ENCODE peak calls at places on chromosomes 4 and X, in four cellular contexts. N is pons, I is HT1080, G is SK-N-SH. S is an unnamed sample.

GRCh38 chr4:40305329-40306193 is 29.6 kb upstream of the CHRNA9 start:
- DNase-seq in N (no peak), I (no peak), G (no peak), S (no peak)

GRCh38 chr4:4606321-4606720 is 64.5 kb upstream of the STX18 start:
- DNase-seq in N (no peak), I (peak), G (no peak), S (no peak)

GRCh38 chr4:64883087-64883926 is 474.1 kb upstream of the TECRL start:
- DNase-seq in N (no peak), I (no peak), G (no peak), S (no peak)

GRCh38 chr4:29861307-29861706 is 858.9 kb upstream of the PCDH7 start:
- DNase-seq in N (no peak), I (no peak), G (no peak), S (no peak)

GRCh38 chr4:182897601-182898478 is 19.3 kb downstream of the DCTD start:
- DNase-seq in N (no peak), I (no peak), G (no peak), S (no peak)

GRCh38 chr4:13891544-13891939 is 264.0 kb upstream of the BOD1L1 start:
- DNase-seq in N (no peak), I (no peak), G (no peak), S (no peak)

GRCh38 chr4:147839651-147840050 is 107.8 kb downstream of the ARHGAP10 start:
- DNase-seq in N (no peak), I (no peak), G (no peak), S (no peak)

GRCh38 chrX:48883729-48884128 is 13.8 kb downstream of the TIMM17B start:
- DNase-seq in N (no peak), I (no peak), G (peak), S (no peak)

GRCh38 chr4:154559141-154559841 is 3.5 kb upstream of the FGB start:
- DNase-seq in N (peak), I (peak), G (peak), S (peak)

GRCh38 chr4:41215155-41215554 is 813 bp upstream of the APBB2 start:
- DNase-seq in N (no peak), I (no peak), G (peak), S (no peak)

GRCh38 chr4:184816962-184817361 is 8.8 kb downstream of the ACSL1 start:
- DNase-seq in N (no peak), I (no peak), G (no peak), S (no peak)

GRCh38 chr4:123291329-123291728 is 105.3 kb upstream of the SPRY1 start:
- DNase-seq in N (no peak), I (no peak), G (no peak), S (no peak)

GRCh38 chrX:19030805-19031204 is 46.9 kb upstream of the PHKA2 start:
- DNase-seq in N (no peak), I (no peak), G (no peak), S (no peak)

GRCh38 chrX:38923451-38923969 is 122.3 kb downstream of the MID1IP1 start:
- DNase-seq in N (no peak), I (no peak), G (no peak), S (no peak)

GRCh38 chrX:31314921-31315320 is 243.1 kb upstream of the FTHL17 start:
- DNase-seq in N (no peak), I (no peak), G (no peak), S (no peak)

GRCh38 chrX:79176028-79176427 is 31.5 kb downstream of the GPR174 start:
- DNase-seq in N (no peak), I (no peak), G (no peak), S (no peak)

GRCh38 chrX:116318672-116319071 is 117.7 kb upstream of the SLC6A14 start:
- DNase-seq in N (no peak), I (peak), G (no peak), S (no peak)

GRCh38 chr4:152678841-152679240 is 956 bp downstream of the TMEM154 start:
- DNase-seq in N (no peak), I (peak), G (no peak), S (no peak)

GRCh38 chrX:109943740-109944092 is 59.2 kb upstream of the TMEM164 start:
- DNase-seq in N (no peak), I (no peak), G (no peak), S (no peak)

GRCh38 chr4:12492730-12493398 is 991.3 kb downstream of the RAB28 start:
- DNase-seq in N (no peak), I (no peak), G (no peak), S (no peak)

GRCh38 chr4:4560136-4560535 is 18.3 kb upstream of the STX18 start:
- DNase-seq in N (no peak), I (no peak), G (no peak), S (no peak)

GRCh38 chr4:176830971-176831370 is 38.2 kb upstream of the VEGFC start:
- DNase-seq in N (no peak), I (no peak), G (no peak), S (no peak)

GRCh38 chr4:76365636-76366035 is 55.3 kb downstream of the CCDC158 start:
- DNase-seq in N (no peak), I (peak), G (no peak), S (no peak)

GRCh38 chr4:46930866-46931265 is 21.8 kb upstream of the COX7B2 start:
- DNase-seq in N (no peak), I (no peak), G (no peak), S (no peak)

GRCh38 chr4:22678851-22679517 is 13.8 kb upstream of the GBA3 start:
- DNase-seq in N (peak), I (no peak), G (no peak), S (no peak)

GRCh38 chrX:44400588-44400987 is 57.1 kb upstream of the EFHC2 start:
- DNase-seq in N (peak), I (peak), G (no peak), S (no peak)

GRCh38 chr4:36493240-36493639 is 211.8 kb downstream of the DTHD1 start:
- DNase-seq in N (no peak), I (no peak), G (no peak), S (no peak)

GRCh38 chrX:46325312-46325877 is 219.8 kb downstream of the ZNF674 start:
- DNase-seq in N (no peak), I (peak), G (no peak), S (no peak)

GRCh38 chr4:13515268-13515667 is 29.0 kb downstream of the NKX3-2 start:
- DNase-seq in N (no peak), I (no peak), G (no peak), S (no peak)

GRCh38 chr4:184471872-184472539 is 2.3 kb downstream of the IRF2 start:
- DNase-seq in N (peak), I (no peak), G (peak), S (peak)

GRCh38 chr4:173334085-173334890 is at the start of gene HMGB2:
- DNase-seq in N (peak), I (peak), G (peak), S (peak)

GRCh38 chrX:2430265-2430825 is 70.4 kb downstream of the DHRSX start:
- DNase-seq in N (no peak), I (no peak), G (no peak), S (no peak)

GRCh38 chr4:4582653-4583052 is 40.8 kb upstream of the STX18 start:
- DNase-seq in N (no peak), I (no peak), G (no peak), S (no peak)

S was measured in HEK293T.